ENCODE peak calls at places on chromosome 1, in four cellular contexts. One of them, this sample, is unnamed.

GRCh38 chr1:214499732-214500131 is 51.7 kb downstream of the PTPN14 start:
- DNase-seq in head of caudate nucleus: no peak
- DNase-seq in cardiac muscle cell: no peak
- DNase-seq in left cardiac atrium: no peak
- DNase-seq in this sample: no peak

GRCh38 chr1:104878203-104878911 is 1128.7 kb downstream of the AMY1C start:
- DNase-seq in head of caudate nucleus: no peak
- DNase-seq in cardiac muscle cell: no peak
- DNase-seq in left cardiac atrium: no peak
- DNase-seq in this sample: no peak

GRCh38 chr1:180262628-180263488 is 32.8 kb downstream of the LHX4 start:
- DNase-seq in head of caudate nucleus: no peak
- DNase-seq in cardiac muscle cell: peak
- DNase-seq in left cardiac atrium: no peak
- DNase-seq in this sample: no peak

GRCh38 chr1:241311056-241311746 is 45.8 kb downstream of the RGS7 start:
- DNase-seq in head of caudate nucleus: no peak
- DNase-seq in cardiac muscle cell: no peak
- DNase-seq in left cardiac atrium: no peak
- DNase-seq in this sample: no peak

GRCh38 chr1:10899490-10900264 is 103.2 kb upstream of the CASZ1 start:
- DNase-seq in head of caudate nucleus: no peak
- DNase-seq in cardiac muscle cell: no peak
- DNase-seq in left cardiac atrium: peak
- DNase-seq in this sample: no peak

GRCh38 chr1:161727343-161727924 is 6.1 kb downstream of the FCRLB start:
- DNase-seq in head of caudate nucleus: no peak
- DNase-seq in cardiac muscle cell: peak
- DNase-seq in left cardiac atrium: no peak
- DNase-seq in this sample: no peak

GRCh38 chr1:50996083-50996482 is 26.0 kb downstream of the CDKN2C start:
- DNase-seq in head of caudate nucleus: no peak
- DNase-seq in cardiac muscle cell: no peak
- DNase-seq in left cardiac atrium: no peak
- DNase-seq in this sample: no peak

GRCh38 chr1:32316906-32317282 is 19.1 kb downstream of the MARCKSL1 start:
- DNase-seq in head of caudate nucleus: no peak
- DNase-seq in cardiac muscle cell: no peak
- DNase-seq in left cardiac atrium: no peak
- DNase-seq in this sample: no peak

GRCh38 chr1:72564749-72565148 is 282.4 kb upstream of the NEGR1 start:
- DNase-seq in head of caudate nucleus: no peak
- DNase-seq in cardiac muscle cell: no peak
- DNase-seq in left cardiac atrium: no peak
- DNase-seq in this sample: no peak

GRCh38 chr1:204685236-204686006 is at the start of gene LRRN2:
- DNase-seq in head of caudate nucleus: peak
- DNase-seq in cardiac muscle cell: peak
- DNase-seq in left cardiac atrium: peak
- DNase-seq in this sample: no peak

GRCh38 chr1:158972841-158973240 is 36.9 kb upstream of the IFI16 start:
- DNase-seq in head of caudate nucleus: no peak
- DNase-seq in cardiac muscle cell: peak
- DNase-seq in left cardiac atrium: no peak
- DNase-seq in this sample: no peak

GRCh38 chr1:203325418-203326091 is 20.2 kb downstream of the BTG2 start:
- DNase-seq in head of caudate nucleus: peak
- DNase-seq in cardiac muscle cell: no peak
- DNase-seq in left cardiac atrium: peak
- DNase-seq in this sample: no peak

GRCh38 chr1:235266325-235266724 is 61.7 kb downstream of the ARID4B start:
- DNase-seq in head of caudate nucleus: no peak
- DNase-seq in cardiac muscle cell: peak
- DNase-seq in left cardiac atrium: no peak
- DNase-seq in this sample: no peak

This sample was measured in K562.